ENCODE peak calls at places on chromosomes 12 and 14, in ten cellular contexts. K, R, P, N, X, Q, F, O, V and B are unnamed samples. For H3K4me1, the result is how much of the 10 kb centered on the place peaks cover.

GRCh38 chr12:52441320-52441911 is 7.2 kb upstream of the KRT75 start:
- DNase-seq in K (peak), R (peak), P (no peak), N (peak), X (peak), Q (no peak), F (no peak), O (peak), V (peak), B (no peak)

GRCh38 chr12:6029401-6029800 is 84.3 kb upstream of the ANO2 start:
- DNase-seq in K (no peak), R (no peak), P (no peak), N (no peak), X (no peak), Q (peak), F (no peak), O (no peak), V (no peak), B (no peak)

GRCh38 chr12:28899951-28900350 is 249.1 kb upstream of the FAR2 start:
- DNase-seq in K (peak), R (no peak), P (no peak), N (peak), X (no peak), Q (no peak), F (no peak), O (no peak), V (no peak), B (no peak)

GRCh38 chr12:100127766-100128508 is 14.7 kb downstream of the BLTP3B start:
- DNase-seq in K (peak), R (no peak), P (no peak), N (peak), X (no peak), Q (no peak), F (no peak), O (peak), V (no peak), B (no peak)

GRCh38 chr12:2960432-2960956 is 1.3 kb downstream of the TEAD4 start:
- DNase-seq in K (peak), R (peak), P (no peak), N (peak), X (no peak), Q (peak), F (peak), O (no peak), V (no peak), B (no peak)

GRCh38 chr12:64522316-64522715 is 70.4 kb downstream of the TBK1 start:
- DNase-seq in K (peak), R (no peak), P (no peak), N (peak), X (no peak), Q (no peak), F (no peak), O (no peak), V (no peak), B (no peak)

GRCh38 chr14:69312608-69313007 is 52.6 kb downstream of the GALNT16 start:
- DNase-seq in K (no peak), R (no peak), P (no peak), N (no peak), X (no peak), Q (peak), F (no peak), O (no peak), V (no peak), B (peak)

GRCh38 chr14:22614240-22614799 is 16.2 kb downstream of the ABHD4 start:
- DNase-seq in K (peak), R (peak), P (no peak), N (peak), X (peak), Q (no peak), F (peak), O (peak), V (no peak), B (no peak)

GRCh38 chr12:124745891-124746570 is 117.6 kb downstream of the SCARB1 start:
- DNase-seq in K (peak), R (peak), P (peak), N (peak), X (peak), Q (peak), F (peak), O (peak), V (peak), B (peak)

GRCh38 chr12:53474819-53475218 is 22.9 kb downstream of the PCBP2 start:
- DNase-seq in K (no peak), R (no peak), P (no peak), N (no peak), X (no peak), Q (no peak), F (no peak), O (no peak), V (no peak), B (no peak)

GRCh38 chr12:67515679-67516363 is 132.7 kb upstream of the DYRK2 start:
- DNase-seq in K (no peak), R (no peak), P (no peak), N (no peak), X (no peak), Q (no peak), F (no peak), O (no peak), V (no peak), B (no peak)

GRCh38 chr12:56087220-56087619 is 7.3 kb downstream of the ERBB3 start:
- DNase-seq in K (no peak), R (no peak), P (no peak), N (peak), X (no peak), Q (no peak), F (no peak), O (no peak), V (no peak), B (peak)

GRCh38 chr12:114405449-114406271 is at the start of gene TBX5:
- DNase-seq in K (no peak), R (peak), P (no peak), N (peak), X (no peak), Q (peak), F (peak), O (no peak), V (no peak), B (no peak)

GRCh38 chr12:54393350-54393655 is 8.8 kb upstream of the ZNF385A start:
- DNase-seq in K (no peak), R (peak), P (no peak), N (no peak), X (no peak), Q (no peak), F (no peak), O (no peak), V (no peak), B (peak)

GRCh38 chr12:115852054-115852453 is 425.4 kb downstream of the MED13L start:
- DNase-seq in K (no peak), R (no peak), P (no peak), N (no peak), X (no peak), Q (no peak), F (no peak), O (no peak), V (no peak), B (no peak)

GRCh38 chr12:14258468-14258947 is 107.0 kb upstream of the ATF7IP start:
- DNase-seq in K (no peak), R (peak), P (no peak), N (peak), X (no peak), Q (no peak), F (peak), O (no peak), V (no peak), B (no peak)

GRCh38 chr14:57199911-57200310 is 68.8 kb downstream of the EXOC5 start:
- DNase-seq in K (peak), R (no peak), P (no peak), N (peak), X (no peak), Q (no peak), F (no peak), O (no peak), V (no peak), B (no peak)

GRCh38 chr12:66956300-66956699 is 277.4 kb upstream of the GRIP1 start:
- DNase-seq in K (no peak), R (no peak), P (no peak), N (no peak), X (no peak), Q (no peak), F (no peak), O (no peak), V (no peak), B (no peak)

GRCh38 chr12:53327435-53328042 is 6.1 kb upstream of the AAAS start:
- DNase-seq in K (no peak), R (no peak), P (no peak), N (peak), X (no peak), Q (no peak), F (no peak), O (no peak), V (peak), B (peak)

GRCh38 chr12:112183141-112183581 is 57.8 kb downstream of the TRAFD1 start:
- DNase-seq in K (peak), R (no peak), P (peak), N (peak), X (no peak), Q (no peak), F (no peak), O (no peak), V (no peak), B (no peak)

GRCh38 chr12:21169878-21170472 is 39.0 kb downstream of the SLCO1B1 start:
- DNase-seq in K (peak), R (peak), P (peak), N (peak), X (peak), Q (peak), F (peak), O (peak), V (peak), B (no peak)

GRCh38 chr14:32078794-32079663 is 1.9 kb downstream of the ARHGAP5 start:
- DNase-seq in K (peak), R (peak), P (no peak), N (peak), X (peak), Q (no peak), F (peak), O (peak), V (no peak), B (no peak)

GRCh38 chr12:12167847-12168246 is 97.1 kb downstream of the BCL2L14 start:
- DNase-seq in K (no peak), R (no peak), P (no peak), N (no peak), X (no peak), Q (no peak), F (no peak), O (no peak), V (no peak), B (no peak)

GRCh38 chr12:102883204-102883799 is 33.7 kb downstream of the PAH start:
- DNase-seq in K (peak), R (peak), P (peak), N (peak), X (peak), Q (peak), F (peak), O (peak), V (peak), B (no peak)

GRCh38 chr12:107891967-107892366 is 117.5 kb downstream of the ASCL4 start:
- DNase-seq in K (no peak), R (peak), P (no peak), N (peak), X (no peak), Q (peak), F (peak), O (no peak), V (peak), B (no peak)

GRCh38 chr14:79842270-79842669 is 369.0 kb downstream of the DIO2 start:
- DNase-seq in K (peak), R (no peak), P (no peak), N (peak), X (no peak), Q (no peak), F (peak), O (no peak), V (no peak), B (no peak)

GRCh38 chr12:123990512-123990911 is 17.5 kb downstream of the ZNF664 start:
- DNase-seq in K (no peak), R (no peak), P (no peak), N (peak), X (no peak), Q (no peak), F (peak), O (no peak), V (no peak), B (no peak)

GRCh38 chr12:12159988-12160387 is 89.2 kb downstream of the BCL2L14 start:
- DNase-seq in K (no peak), R (no peak), P (no peak), N (peak), X (no peak), Q (no peak), F (no peak), O (no peak), V (no peak), B (no peak)

GRCh38 chr14:105223770-105224544 is 24.4 kb upstream of the BTBD6 start:
- DNase-seq in K (no peak), R (no peak), P (no peak), N (no peak), X (no peak), Q (no peak), F (no peak), O (peak), V (no peak), B (no peak)

GRCh38 chr14:36493761-36494160 is 26.3 kb downstream of the NKX2-1 start:
- DNase-seq in K (no peak), R (peak), P (no peak), N (no peak), X (no peak), Q (no peak), F (no peak), O (no peak), V (no peak), B (no peak)

GRCh38 chr14:23306113-23306411 is 571 bp upstream of the BCL2L2 start:
- DNase-seq in K (no peak), R (no peak), P (no peak), N (peak), X (no peak), Q (no peak), F (no peak), O (no peak), V (no peak), B (no peak)

GRCh38 chr12:52279683-52280318 is 5.4 kb downstream of the KRT86 start:
- DNase-seq in K (no peak), R (peak), P (no peak), N (peak), X (no peak), Q (no peak), F (no peak), O (no peak), V (no peak), B (no peak)

GRCh38 chr12:64088431-64089349 is 133.4 kb downstream of the KICS2 start:
- DNase-seq in K (peak), R (no peak), P (peak), N (peak), X (peak), Q (peak), F (peak), O (peak), V (no peak), B (no peak)

GRCh38 chr12:47811581-47812484 is 7.9 kb downstream of the HDAC7 start:
- DNase-seq in K (no peak), R (no peak), P (no peak), N (peak), X (no peak), Q (no peak), F (no peak), O (no peak), V (peak), B (no peak)

GRCh38 chr12:11794751-11795150 is 145.3 kb downstream of the ETV6 start:
- DNase-seq in K (no peak), R (no peak), P (no peak), N (no peak), X (no peak), Q (no peak), F (no peak), O (no peak), V (no peak), B (no peak)

GRCh38 chr12:119624971-119625370 is 31.4 kb downstream of the TMEM233 start:
- DNase-seq in K (peak), R (no peak), P (no peak), N (no peak), X (no peak), Q (no peak), F (no peak), O (no peak), V (no peak), B (no peak)

GRCh38 chr14:37597538-37598084 is 2.2 kb downstream of the TTC6 start:
- DNase-seq in K (no peak), R (peak), P (no peak), N (peak), X (no peak), Q (peak), F (peak), O (no peak), V (no peak), B (no peak)
- H3K9ac ChIP-seq in K (no peak), R (no peak), P (no peak), N (no peak), X (no peak), Q (no peak), F (no peak), O (no peak), V (no peak), B (no peak)

GRCh38 chr12:96099986-96100385 is 64.6 kb upstream of the LTA4H start:
- DNase-seq in K (no peak), R (no peak), P (no peak), N (no peak), X (no peak), Q (no peak), F (no peak), O (no peak), V (no peak), B (no peak)

GRCh38 chr12:96106137-96106536 is 70.8 kb upstream of the LTA4H start:
- DNase-seq in K (no peak), R (no peak), P (no peak), N (no peak), X (no peak), Q (no peak), F (no peak), O (no peak), V (no peak), B (no peak)

GRCh38 chr12:96101806-96102205 is 66.4 kb upstream of the LTA4H start:
- DNase-seq in K (no peak), R (no peak), P (no peak), N (no peak), X (no peak), Q (no peak), F (no peak), O (no peak), V (no peak), B (no peak)

GRCh38 chr12:96104566-96104965 is 69.2 kb upstream of the LTA4H start:
- DNase-seq in K (no peak), R (no peak), P (no peak), N (no peak), X (no peak), Q (no peak), F (no peak), O (no peak), V (no peak), B (no peak)

DNA sequence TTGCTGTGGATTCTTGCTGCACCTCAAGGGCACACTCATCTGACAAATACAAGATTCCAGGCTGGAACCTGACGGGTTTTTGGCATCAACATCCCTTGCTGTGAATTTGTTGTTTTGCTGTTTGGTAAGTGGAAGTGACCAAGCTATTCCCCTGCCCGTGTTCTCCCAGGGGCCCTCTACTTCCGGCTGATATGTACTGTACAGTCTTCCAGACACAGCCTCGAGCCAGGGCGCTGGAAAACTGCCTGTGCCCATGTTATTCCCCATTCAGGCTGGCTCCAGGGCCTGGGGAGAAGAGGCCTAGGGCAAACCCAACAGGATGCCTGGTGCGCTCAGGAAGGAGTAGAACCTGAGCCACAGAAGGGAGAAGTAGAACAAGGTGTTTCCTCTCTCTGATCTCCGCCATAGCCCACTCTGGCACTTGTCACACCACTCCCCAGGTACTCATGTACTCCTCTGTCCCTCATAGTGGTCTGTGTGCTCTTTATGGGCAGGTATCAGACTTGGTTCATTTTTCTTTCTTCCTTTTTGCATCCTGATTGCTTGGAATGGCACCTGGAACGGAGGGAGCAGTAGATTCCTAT is 67.8 kb upstream of the LTA4H start:
- DNase-seq in K (no peak), R (no peak), P (no peak), N (no peak), X (no peak), Q (no peak), F (no peak), O (no peak), V (no peak), B (no peak)
- H3K4me1 ChIP-seq in K (under half), R (under half), P (under half), N (under half), X (under half), Q (under half), F (under half), O (under half), V (under half), B (under half)

GRCh38 chr12:131959641-131960589 is 10.2 kb downstream of the EP400 start:
- DNase-seq in K (no peak), R (no peak), P (no peak), N (no peak), X (no peak), Q (no peak), F (no peak), O (no peak), V (no peak), B (peak)
- H3K9ac ChIP-seq in K (no peak), R (no peak), P (no peak), N (no peak), X (no peak), Q (no peak), F (no peak), O (no peak), V (no peak), B (no peak)

GRCh38 chr12:105315130-105315529 is 15.4 kb upstream of the C12orf75 start:
- DNase-seq in K (no peak), R (no peak), P (no peak), N (no peak), X (no peak), Q (no peak), F (no peak), O (no peak), V (no peak), B (no peak)
- H3K4me1 ChIP-seq in K (under half), R (under half), P (under half), N (half or more), X (under half), Q (under half), F (under half), O (under half), V (under half), B (under half)

GRCh38 chr14:93041002-93041401 is 74.7 kb downstream of the ITPK1 start:
- DNase-seq in K (no peak), R (peak), P (peak), N (no peak), X (no peak), Q (peak), F (peak), O (no peak), V (no peak), B (no peak)

GRCh38 chr14:93042968-93043940 is 72.5 kb downstream of the ITPK1 start:
- DNase-seq in K (peak), R (no peak), P (no peak), N (peak), X (peak), Q (no peak), F (peak), O (peak), V (no peak), B (no peak)

GRCh38 chr14:93041830-93042229 is 73.9 kb downstream of the ITPK1 start:
- DNase-seq in K (no peak), R (no peak), P (no peak), N (no peak), X (no peak), Q (no peak), F (no peak), O (no peak), V (no peak), B (no peak)

GRCh38 chr14:93039649-93040315 is 75.9 kb downstream of the ITPK1 start:
- DNase-seq in K (no peak), R (no peak), P (no peak), N (no peak), X (no peak), Q (no peak), F (no peak), O (no peak), V (no peak), B (no peak)

DNA sequence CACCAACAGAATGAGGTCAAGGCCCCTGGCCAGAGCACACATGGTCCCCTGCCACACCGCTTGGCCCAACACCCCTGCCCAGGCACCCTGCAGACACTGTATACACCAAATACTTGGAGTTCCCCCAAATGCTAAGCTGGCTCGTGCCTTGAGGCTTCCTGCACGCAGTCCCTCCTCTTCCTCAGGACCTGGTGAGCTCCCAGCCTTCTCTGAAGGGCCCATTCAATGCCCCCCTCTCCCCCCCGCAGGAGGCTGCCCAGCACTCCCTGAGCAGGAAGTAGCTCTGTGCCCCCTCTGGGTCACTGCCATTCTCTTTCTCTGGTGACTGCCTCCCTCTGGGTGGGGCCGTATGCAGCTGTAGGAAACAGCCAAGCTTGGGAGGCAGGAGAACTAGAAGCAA is 75.3 kb downstream of the ITPK1 start:
- DNase-seq in K (no peak), R (no peak), P (no peak), N (no peak), X (no peak), Q (no peak), F (no peak), O (no peak), V (no peak), B (no peak)
- H3K9ac ChIP-seq in K (no peak), R (no peak), P (no peak), N (no peak), X (no peak), Q (no peak), F (no peak), O (no peak), V (no peak), B (no peak)